ENCODE peak calls at places on chromosomes 5 and 9, in ten cellular contexts. X is fibroblast of the aortic adventitia, Y is Caco-2, G is mucosa of descending colon, F is fibroblast of pulmonary artery, R is Peyer's patch, T is stomach, O is hepatocyte, W is cardiac muscle cell, N is GM23338. H is an unnamed sample.

GRCh38 chr5:134175874-134176522 is 752 bp downstream of the SKP1 start:
- DNase-seq in X (peak; percentile 33), Y (no peak), G (peak; percentile 47), F (peak; percentile 25), R (no peak), T (peak; percentile 36), O (no peak), W (peak; percentile 59), N (peak; percentile 42), H (peak; percentile 22)

GRCh38 chr9:131105952-131106351 is 9.6 kb downstream of the AIF1L start:
- DNase-seq in X (no peak), Y (no peak), G (no peak), F (no peak), R (no peak), T (no peak), O (no peak), W (no peak), N (no peak), H (no peak)

GRCh38 chr5:9559965-9560364 is 14.1 kb upstream of the SEMA5A start:
- DNase-seq in X (no peak), Y (no peak), G (peak; percentile 48), F (no peak), R (no peak), T (no peak), O (no peak), W (no peak), N (no peak), H (no peak)

GRCh38 chr5:131855452-131855851 is 58.6 kb upstream of the FNIP1 start:
- DNase-seq in X (no peak), Y (no peak), G (no peak), F (no peak), R (no peak), T (no peak), O (no peak), W (no peak), N (no peak), H (no peak)

GRCh38 chr5:135308752-135309151 is 90.3 kb downstream of the MACROH2A1 start:
- DNase-seq in X (no peak), Y (peak; percentile 91), G (no peak), F (peak; percentile 20), R (no peak), T (no peak), O (peak; percentile 63), W (no peak), N (no peak), H (peak; percentile 61)

GRCh38 chr5:157994271-157994691 is 135.3 kb upstream of the CLINT1 start:
- DNase-seq in X (no peak), Y (no peak), G (no peak), F (no peak), R (no peak), T (no peak), O (no peak), W (no peak), N (no peak), H (peak; percentile 4)

GRCh38 chr9:22189471-22189870 is 180.4 kb upstream of the CDKN2B start:
- DNase-seq in X (no peak), Y (no peak), G (no peak), F (no peak), R (no peak), T (no peak), O (no peak), W (no peak), N (no peak), H (no peak)

GRCh38 chr9:100167912-100168775 is 69.1 kb downstream of the INVS start:
- DNase-seq in X (no peak), Y (no peak), G (no peak), F (peak; percentile 16), R (no peak), T (no peak), O (no peak), W (no peak), N (no peak), H (peak; percentile 30)

GRCh38 chr9:136683755-136684154 is 3.5 kb downstream of the AGPAT2 start:
- DNase-seq in X (no peak), Y (no peak), G (no peak), F (no peak), R (no peak), T (no peak), O (no peak), W (no peak), N (no peak), H (no peak)

GRCh38 chr9:1050125-1050895 is at the start of gene DMRT2:
- DNase-seq in X (peak; percentile 61), Y (peak; percentile 92), G (peak; percentile 95), F (peak; percentile 70), R (peak; percentile 84), T (peak; percentile 78), O (no peak), W (peak; percentile 93), N (peak; percentile 98), H (peak; percentile 48)

GRCh38 chr9:16069671-16070586 is 517.1 kb downstream of the CCDC171 start:
- DNase-seq in X (no peak), Y (no peak), G (no peak), F (peak; percentile 32), R (no peak), T (no peak), O (no peak), W (peak; percentile 77), N (no peak), H (peak; percentile 78)

GRCh38 chr9:74777136-74777879 is 110.4 kb downstream of the TRPM6 start:
- DNase-seq in X (peak; percentile 73), Y (peak; percentile 14), G (peak; percentile 90), F (peak; percentile 75), R (peak; percentile 73), T (peak; percentile 69), O (peak; percentile 84), W (peak; percentile 81), N (peak; percentile 84), H (peak; percentile 65)

GRCh38 chr9:127918201-127919107 is 1.6 kb upstream of the ST6GALNAC4 start:
- DNase-seq in X (peak; percentile 83), Y (no peak), G (no peak), F (peak; percentile 65), R (no peak), T (no peak), O (no peak), W (peak; percentile 56), N (peak; percentile 68), H (no peak)

GRCh38 chr5:62167651-62168050 is 138.4 kb upstream of the KIF2A start:
- DNase-seq in X (no peak), Y (no peak), G (no peak), F (no peak), R (no peak), T (no peak), O (no peak), W (no peak), N (no peak), H (no peak)

GRCh38 chr5:62168882-62169281 is 137.1 kb upstream of the KIF2A start:
- DNase-seq in X (no peak), Y (no peak), G (no peak), F (no peak), R (no peak), T (no peak), O (no peak), W (no peak), N (no peak), H (no peak)
- H3K4me3 ChIP-seq in X (no peak overlapping the region), Y (no peak overlapping the region), G (no peak overlapping the region), F (no peak overlapping the region), R (no peak overlapping the region), T (no peak overlapping the region), O (no peak overlapping the region), W (no peak overlapping the region), N (no peak overlapping the region), H (no peak overlapping the region)

GRCh38 chr5:81189875-81190467 is 43.2 kb upstream of the CKMT2 start:
- DNase-seq in X (no peak), Y (no peak), G (no peak), F (no peak), R (no peak), T (no peak), O (no peak), W (peak; percentile 70), N (no peak), H (no peak)

GRCh38 chr5:81192351-81192750 is 40.8 kb upstream of the CKMT2 start:
- DNase-seq in X (no peak), Y (peak; percentile 10), G (no peak), F (no peak), R (no peak), T (no peak), O (no peak), W (no peak), N (peak; percentile 54), H (no peak)

GRCh38 chr5:81194633-81195333 is 38.3 kb upstream of the CKMT2 start:
- DNase-seq in X (peak; percentile 78), Y (peak; percentile 88), G (peak; percentile 89), F (peak; percentile 82), R (peak; percentile 86), T (peak; percentile 84), O (peak; percentile 88), W (peak; percentile 87), N (peak; percentile 91), H (peak; percentile 83)

GRCh38 chr5:81191726-81192125 is 41.4 kb upstream of the CKMT2 start:
- DNase-seq in X (no peak), Y (no peak), G (no peak), F (no peak), R (no peak), T (no peak), O (no peak), W (no peak), N (no peak), H (no peak)

GRCh38 chr5:81195334-81195929 is 37.7 kb upstream of the CKMT2 start:
- DNase-seq in X (peak; percentile 39), Y (no peak), G (no peak), F (no peak), R (no peak), T (no peak), O (no peak), W (peak; percentile 28), N (no peak), H (no peak)
- TF ChIP-seq CTCF in X (no peak), Y (no peak), G (no peak), F (no peak), R (no peak), T (no peak), O (no peak), W (no peak), N (no peak), H (no peak)

DNA sequence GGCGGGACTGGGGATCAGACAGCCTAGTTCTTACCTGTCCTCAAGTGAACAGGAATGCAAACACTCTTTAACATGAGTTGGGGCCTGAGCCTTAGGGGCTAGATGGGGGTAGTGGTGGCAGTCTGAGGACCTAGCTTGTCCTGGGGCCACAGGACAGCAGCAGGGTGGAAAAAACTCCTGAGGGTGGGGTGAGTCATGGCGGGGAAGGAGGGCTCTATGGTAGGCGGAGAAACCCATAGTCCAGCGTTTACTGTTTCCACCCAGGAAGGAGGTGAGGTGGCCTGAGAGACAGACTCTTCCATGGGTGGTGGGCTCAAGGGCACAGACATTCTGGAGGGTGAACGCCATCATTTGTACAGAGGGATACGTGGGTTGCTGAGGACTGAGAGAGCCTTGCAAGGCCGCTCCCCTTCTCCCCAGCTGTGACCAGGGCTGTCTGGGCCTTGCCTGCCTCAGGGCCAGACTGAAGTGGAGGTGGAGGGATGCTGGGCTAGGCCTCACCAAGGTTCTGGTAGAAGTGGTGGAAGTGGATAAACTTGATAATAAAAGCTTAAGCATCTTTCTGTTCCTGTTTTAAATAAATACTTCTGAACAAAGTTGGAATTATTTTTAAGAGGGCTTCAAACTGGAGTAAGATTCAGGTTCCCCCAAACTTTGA is 1.1 kb upstream of the TSPAN17 start:
- DNase-seq in X (no peak), Y (no peak), G (no peak), F (no peak), R (no peak), T (no peak), O (no peak), W (no peak), N (no peak), H (no peak)
- H3K4me3 ChIP-seq in X (no peak overlapping the region), Y (no peak overlapping the region), G (no peak overlapping the region), F (no peak overlapping the region), R (no peak overlapping the region), T (peak overlapping the region; percentile 82), O (no peak overlapping the region), W (no peak overlapping the region), N (peak overlapping the region; percentile 89), H (no peak overlapping the region)

GRCh38 chr9:5263568-5264218 is 32.5 kb downstream of the INSL4 start:
- DNase-seq in X (peak; percentile 11), Y (peak; percentile 11), G (no peak), F (peak; percentile 25), R (no peak), T (no peak), O (peak; percentile 13), W (peak; percentile 27), N (peak; percentile 60), H (peak; percentile 9)
- TF ChIP-seq CTCF in X (no peak), Y (no peak), G (no peak), F (peak; percentile 9), R (peak; percentile 3), T (no peak), O (peak; percentile 14), W (peak; percentile 31), N (peak; percentile 43), H (no peak)